ENCODE peak calls at places on chromosome 1, in seven cellular contexts. One of them, this sample, is unnamed.
A peak's percentile ranks its signal among the peaks of the same experiment; 100 is the strongest.

GRCh38 chr1:200629876-200630514 is 9.4 kb upstream of the KIF14 start:
- DNase-seq in psoas muscle: no peak
- DNase-seq in tibial nerve: no peak
- DNase-seq in left ventricle myocardium inferior: no peak
- DNase-seq in fibroblast of lung: no peak
- DNase-seq in right atrium auricular region: no peak
- DNase-seq in body of pancreas: no peak
- DNase-seq in this sample: no peak

GRCh38 chr1:203311368-203312301 is 6.3 kb downstream of the BTG2 start:
- DNase-seq in fibroblast of lung: no peak
- DNase-seq in body of pancreas: no peak
- DNase-seq in tibial nerve: no peak
- DNase-seq in psoas muscle: no peak
- DNase-seq in right atrium auricular region: no peak
- DNase-seq in left ventricle myocardium inferior: no peak
- DNase-seq in this sample: no peak

GRCh38 chr1:228007054-228007800 is 429 bp downstream of the WNT3A start:
- DNase-seq in fibroblast of lung: no peak
- DNase-seq in tibial nerve: no peak
- DNase-seq in body of pancreas: peak; percentile 10
- DNase-seq in left ventricle myocardium inferior: no peak
- DNase-seq in right atrium auricular region: peak; percentile 26
- DNase-seq in psoas muscle: peak; percentile 26
- DNase-seq in this sample: no peak

GRCh38 chr1:3550511-3551289 is 60.6 kb downstream of the MEGF6 start:
- DNase-seq in body of pancreas: no peak
- DNase-seq in left ventricle myocardium inferior: no peak
- DNase-seq in psoas muscle: no peak
- DNase-seq in right atrium auricular region: no peak
- DNase-seq in tibial nerve: no peak
- DNase-seq in fibroblast of lung: no peak
- DNase-seq in this sample: no peak

GRCh38 chr1:8674912-8675311 is 142.5 kb downstream of the RERE start:
- DNase-seq in tibial nerve: no peak
- DNase-seq in psoas muscle: no peak
- DNase-seq in fibroblast of lung: no peak
- DNase-seq in body of pancreas: no peak
- DNase-seq in right atrium auricular region: no peak
- DNase-seq in left ventricle myocardium inferior: no peak
- DNase-seq in this sample: no peak

GRCh38 chr1:186950547-186950946 is 121.8 kb downstream of the PLA2G4A start:
- DNase-seq in left ventricle myocardium inferior: no peak
- DNase-seq in right atrium auricular region: no peak
- DNase-seq in tibial nerve: no peak
- DNase-seq in fibroblast of lung: no peak
- DNase-seq in psoas muscle: no peak
- DNase-seq in body of pancreas: no peak
- DNase-seq in this sample: no peak

GRCh38 chr1:2604156-2604853 is 17.7 kb downstream of the PRXL2B start:
- DNase-seq in fibroblast of lung: no peak
- DNase-seq in tibial nerve: peak; percentile 8
- DNase-seq in psoas muscle: peak; percentile 36
- DNase-seq in left ventricle myocardium inferior: no peak
- DNase-seq in right atrium auricular region: no peak
- DNase-seq in body of pancreas: no peak
- DNase-seq in this sample: peak; percentile 6

GRCh38 chr1:113027449-113027848 is 45.5 kb upstream of the LRIG2 start:
- DNase-seq in left ventricle myocardium inferior: no peak
- DNase-seq in body of pancreas: no peak
- DNase-seq in right atrium auricular region: no peak
- DNase-seq in psoas muscle: no peak
- DNase-seq in tibial nerve: no peak
- DNase-seq in fibroblast of lung: no peak
- DNase-seq in this sample: no peak

GRCh38 chr1:232486454-232487202 is 143.3 kb downstream of the SIPA1L2 start:
- DNase-seq in psoas muscle: no peak
- DNase-seq in body of pancreas: no peak
- DNase-seq in left ventricle myocardium inferior: no peak
- DNase-seq in right atrium auricular region: no peak
- DNase-seq in fibroblast of lung: peak; percentile 14
- DNase-seq in tibial nerve: no peak
- DNase-seq in this sample: no peak

GRCh38 chr1:212690816-212691403 is 8.7 kb downstream of the BATF3 start:
- DNase-seq in tibial nerve: no peak
- DNase-seq in fibroblast of lung: no peak
- DNase-seq in left ventricle myocardium inferior: no peak
- DNase-seq in body of pancreas: no peak
- DNase-seq in right atrium auricular region: no peak
- DNase-seq in psoas muscle: no peak
- DNase-seq in this sample: no peak

GRCh38 chr1:61641578-61642336 is 83.2 kb downstream of the TM2D1 start:
- DNase-seq in tibial nerve: peak; percentile 67
- DNase-seq in body of pancreas: peak; percentile 64
- DNase-seq in left ventricle myocardium inferior: peak; percentile 78
- DNase-seq in right atrium auricular region: peak; percentile 91
- DNase-seq in psoas muscle: peak; percentile 88
- DNase-seq in fibroblast of lung: peak; percentile 67
- DNase-seq in this sample: peak; percentile 91

GRCh38 chr1:161166669-161167548 is 683 bp downstream of the PPOX start:
- DNase-seq in right atrium auricular region: no peak
- DNase-seq in body of pancreas: peak; percentile 27
- DNase-seq in psoas muscle: no peak
- DNase-seq in left ventricle myocardium inferior: no peak
- DNase-seq in fibroblast of lung: no peak
- DNase-seq in tibial nerve: no peak
- DNase-seq in this sample: no peak

GRCh38 chr1:171636141-171636540 is 14.1 kb downstream of the MYOCOS start:
- DNase-seq in fibroblast of lung: no peak
- DNase-seq in psoas muscle: no peak
- DNase-seq in right atrium auricular region: no peak
- DNase-seq in body of pancreas: no peak
- DNase-seq in left ventricle myocardium inferior: no peak
- DNase-seq in tibial nerve: no peak
- DNase-seq in this sample: no peak

GRCh38 chr1:236147521-236148470 is 5.5 kb downstream of the GPR137B start:
- DNase-seq in left ventricle myocardium inferior: no peak
- DNase-seq in body of pancreas: no peak
- DNase-seq in right atrium auricular region: no peak
- DNase-seq in tibial nerve: no peak
- DNase-seq in psoas muscle: no peak
- DNase-seq in fibroblast of lung: no peak
- DNase-seq in this sample: no peak

GRCh38 chr1:105138445-105138821 is 1388.7 kb downstream of the AMY1C start:
- DNase-seq in right atrium auricular region: no peak
- DNase-seq in fibroblast of lung: peak; percentile 10
- DNase-seq in psoas muscle: no peak
- DNase-seq in left ventricle myocardium inferior: no peak
- DNase-seq in tibial nerve: no peak
- DNase-seq in body of pancreas: no peak
- DNase-seq in this sample: peak; percentile 45

DNA sequence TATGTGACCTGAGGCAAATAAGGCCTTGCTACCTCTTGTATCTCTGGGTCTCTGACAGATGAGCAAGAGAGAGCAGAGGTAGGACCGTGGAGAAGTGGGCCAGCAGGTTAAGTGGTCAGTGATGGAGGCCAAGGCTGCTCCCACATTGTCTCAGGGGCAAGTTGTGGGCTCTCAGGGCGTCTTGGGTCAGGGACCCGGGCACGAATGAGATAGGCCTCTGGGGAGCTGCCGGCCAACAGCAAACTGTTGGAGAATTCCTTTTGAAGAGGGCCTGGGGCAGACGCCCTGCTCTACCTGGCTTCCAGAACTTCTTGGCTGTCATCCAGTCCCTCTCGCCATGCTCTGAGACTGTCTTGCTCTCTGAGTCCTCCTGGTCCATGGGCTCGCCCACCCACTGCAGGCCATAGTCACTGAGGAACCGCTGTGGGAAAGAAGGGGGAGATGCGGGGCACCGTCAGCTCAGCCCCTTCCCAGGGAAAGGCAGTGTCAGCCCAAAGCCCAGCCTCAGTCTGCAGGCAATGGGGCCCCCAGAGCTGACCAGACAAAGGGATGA is 12.4 kb downstream of the UBXN11 start:
- DNase-seq in fibroblast of lung: no peak
- DNase-seq in right atrium auricular region: no peak
- DNase-seq in body of pancreas: no peak
- DNase-seq in tibial nerve: no peak
- DNase-seq in left ventricle myocardium inferior: no peak
- DNase-seq in psoas muscle: no peak
- DNase-seq in this sample: no peak
- H3K4me1 ChIP-seq in fibroblast of lung: peaks cover 3% of the 10 kb centered on the region
- H3K4me1 ChIP-seq in right atrium auricular region: no peaks in the 10 kb centered on the region
- H3K4me1 ChIP-seq in body of pancreas: no peaks in the 10 kb centered on the region
- H3K4me1 ChIP-seq in tibial nerve: peaks cover 4% of the 10 kb centered on the region
- H3K4me1 ChIP-seq in left ventricle myocardium inferior: peaks cover 14% of the 10 kb centered on the region
- H3K4me1 ChIP-seq in psoas muscle: no peaks in the 10 kb centered on the region
- H3K4me1 ChIP-seq in this sample: no peaks in the 10 kb centered on the region

DNA sequence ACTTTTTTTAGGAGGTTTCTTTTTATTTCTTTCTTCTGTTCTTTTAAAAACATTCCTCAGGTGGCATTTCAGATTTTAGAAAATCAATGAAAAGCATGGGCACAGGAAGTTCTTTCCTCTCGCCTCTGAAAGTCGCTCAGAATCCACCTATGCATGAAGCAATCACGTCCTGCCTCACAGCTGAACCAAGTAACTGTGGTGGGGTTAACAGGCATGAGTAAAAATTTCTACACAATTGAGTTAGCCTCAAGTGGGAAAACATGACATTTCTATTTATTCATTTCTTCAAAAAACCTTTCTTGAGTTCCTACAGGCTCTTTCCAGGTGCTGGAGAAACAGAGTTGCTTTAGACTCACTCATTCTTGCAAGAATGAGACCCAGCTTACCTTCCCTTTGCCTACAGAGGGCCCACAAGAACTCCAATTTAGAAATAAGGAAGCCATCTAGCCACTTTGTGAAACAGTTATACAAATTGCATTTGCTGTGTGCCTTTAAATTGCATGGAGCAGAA is 508.9 kb upstream of the PKN2 start:
- DNase-seq in tibial nerve: no peak
- DNase-seq in left ventricle myocardium inferior: no peak
- DNase-seq in right atrium auricular region: no peak
- DNase-seq in psoas muscle: no peak
- DNase-seq in fibroblast of lung: no peak
- DNase-seq in body of pancreas: no peak
- DNase-seq in this sample: no peak
- H3K27ac ChIP-seq in tibial nerve: no peak overlapping the region
- H3K27ac ChIP-seq in left ventricle myocardium inferior: no peak overlapping the region
- H3K27ac ChIP-seq in right atrium auricular region: no peak overlapping the region
- H3K27ac ChIP-seq in psoas muscle: no peak overlapping the region
- H3K27ac ChIP-seq in fibroblast of lung: no peak overlapping the region
- H3K27ac ChIP-seq in body of pancreas: peak overlapping the region; percentile 45
- H3K27ac ChIP-seq in this sample: no peak overlapping the region

GRCh38 chr1:237901284-237901870 is 10.7 kb upstream of the ZP4 start:
- DNase-seq in body of pancreas: peak; percentile 12
- DNase-seq in right atrium auricular region: no peak
- DNase-seq in left ventricle myocardium inferior: no peak
- DNase-seq in tibial nerve: no peak
- DNase-seq in fibroblast of lung: no peak
- DNase-seq in psoas muscle: no peak
- DNase-seq in this sample: peak; percentile 38
- TF ChIP-seq CTCF in body of pancreas: peak; percentile 40
- TF ChIP-seq CTCF in right atrium auricular region: peak; percentile 47
- TF ChIP-seq CTCF in left ventricle myocardium inferior: peak; percentile 56
- TF ChIP-seq CTCF in tibial nerve: no peak
- TF ChIP-seq CTCF in fibroblast of lung: peak; percentile 34
- TF ChIP-seq CTCF in psoas muscle: peak; percentile 14
- TF ChIP-seq CTCF in this sample: peak; percentile 47

GRCh38 chr1:51241119-51241518 is 5.0 kb downstream of the RNF11 start:
- DNase-seq in psoas muscle: no peak
- DNase-seq in left ventricle myocardium inferior: no peak
- DNase-seq in body of pancreas: no peak
- DNase-seq in tibial nerve: no peak
- DNase-seq in fibroblast of lung: no peak
- DNase-seq in right atrium auricular region: no peak
- DNase-seq in this sample: no peak
- H3K4me1 ChIP-seq in psoas muscle: peaks cover 57% of the 10 kb centered on the region
- H3K4me1 ChIP-seq in left ventricle myocardium inferior: peaks cover 97% of the 10 kb centered on the region
- H3K4me1 ChIP-seq in body of pancreas: peaks cover 44% of the 10 kb centered on the region
- H3K4me1 ChIP-seq in tibial nerve: peaks cover 18% of the 10 kb centered on the region
- H3K4me1 ChIP-seq in fibroblast of lung: no peaks in the 10 kb centered on the region
- H3K4me1 ChIP-seq in right atrium auricular region: no peaks in the 10 kb centered on the region
- H3K4me1 ChIP-seq in this sample: peaks cover 19% of the 10 kb centered on the region

GRCh38 chr1:93565496-93566221 is 116.0 kb downstream of the BCAR3 start:
- DNase-seq in body of pancreas: no peak
- DNase-seq in right atrium auricular region: no peak
- DNase-seq in fibroblast of lung: no peak
- DNase-seq in psoas muscle: no peak
- DNase-seq in tibial nerve: no peak
- DNase-seq in left ventricle myocardium inferior: no peak
- DNase-seq in this sample: no peak
- H3K27ac ChIP-seq in body of pancreas: no peak overlapping the region
- H3K27ac ChIP-seq in right atrium auricular region: peak overlapping the region; percentile 68
- H3K27ac ChIP-seq in fibroblast of lung: peak overlapping the region; percentile 50
- H3K27ac ChIP-seq in psoas muscle: peak overlapping the region; percentile 47
- H3K27ac ChIP-seq in tibial nerve: peak overlapping the region; percentile 22
- H3K27ac ChIP-seq in left ventricle myocardium inferior: peak overlapping the region; percentile 69
- H3K27ac ChIP-seq in this sample: peak overlapping the region; percentile 42

This sample was measured in testis.